ENCODE peak calls at places on chromosomes 2 and 18, in nine cellular contexts. One of them, this sample, is unnamed.

GRCh38 chr2:157497603-157498314 is 53.9 kb upstream of the CYTIP start:
- DNase-seq in NCI-H1417 treated with DMSO at 0.1 percent for 48 hours: no peak
- DNase-seq in right atrium auricular region: no peak
- DNase-seq in neural crest cell: no peak
- DNase-seq in BJ: no peak
- DNase-seq in stimulated activated CD4-positive, alpha-beta T cell treated with anti-CD3 and anti-CD28 coated beads, Interleukin-1b, Interleukin-23, amount 100 ng/mL, for 1 hour: no peak
- DNase-seq in stomach: no peak
- DNase-seq in fibroblast of the conjunctiva: peak; percentile 8
- DNase-seq in lung: no peak
- DNase-seq in this sample: peak; percentile 48

GRCh38 chr2:78718483-78718882 is 307.0 kb upstream of the REG3G start:
- DNase-seq in NCI-H1417 treated with DMSO at 0.1 percent for 48 hours: no peak
- DNase-seq in neural crest cell: no peak
- DNase-seq in fibroblast of the conjunctiva: no peak
- DNase-seq in stimulated activated CD4-positive, alpha-beta T cell treated with anti-CD3 and anti-CD28 coated beads, Interleukin-1b, Interleukin-23, amount 100 ng/mL, for 1 hour: no peak
- DNase-seq in BJ: no peak
- DNase-seq in right atrium auricular region: no peak
- DNase-seq in stomach: no peak
- DNase-seq in lung: no peak
- DNase-seq in this sample: no peak

GRCh38 chr2:134592380-134592779 is 126.4 kb downstream of the TMEM163 start:
- DNase-seq in BJ: no peak
- DNase-seq in stimulated activated CD4-positive, alpha-beta T cell treated with anti-CD3 and anti-CD28 coated beads, Interleukin-1b, Interleukin-23, amount 100 ng/mL, for 1 hour: no peak
- DNase-seq in NCI-H1417 treated with DMSO at 0.1 percent for 48 hours: no peak
- DNase-seq in lung: no peak
- DNase-seq in neural crest cell: no peak
- DNase-seq in stomach: no peak
- DNase-seq in right atrium auricular region: no peak
- DNase-seq in fibroblast of the conjunctiva: no peak
- DNase-seq in this sample: no peak

GRCh38 chr2:178072383-178073301 is at the start of gene PDE11A:
- DNase-seq in lung: peak; percentile 80
- DNase-seq in fibroblast of the conjunctiva: peak; percentile 24
- DNase-seq in neural crest cell: peak; percentile 64
- DNase-seq in right atrium auricular region: peak; percentile 72
- DNase-seq in stomach: peak; percentile 92
- DNase-seq in stimulated activated CD4-positive, alpha-beta T cell treated with anti-CD3 and anti-CD28 coated beads, Interleukin-1b, Interleukin-23, amount 100 ng/mL, for 1 hour: no peak
- DNase-seq in BJ: peak; percentile 40
- DNase-seq in NCI-H1417 treated with DMSO at 0.1 percent for 48 hours: peak; percentile 30
- DNase-seq in this sample: peak; percentile 73

GRCh38 chr2:125562924-125563323 is 1093.0 kb upstream of the GYPC start:
- DNase-seq in BJ: no peak
- DNase-seq in lung: no peak
- DNase-seq in right atrium auricular region: no peak
- DNase-seq in stomach: no peak
- DNase-seq in neural crest cell: no peak
- DNase-seq in fibroblast of the conjunctiva: no peak
- DNase-seq in NCI-H1417 treated with DMSO at 0.1 percent for 48 hours: no peak
- DNase-seq in stimulated activated CD4-positive, alpha-beta T cell treated with anti-CD3 and anti-CD28 coated beads, Interleukin-1b, Interleukin-23, amount 100 ng/mL, for 1 hour: no peak
- DNase-seq in this sample: no peak

GRCh38 chr2:67645280-67646255 is 248.4 kb downstream of the ETAA1 start:
- DNase-seq in fibroblast of the conjunctiva: no peak
- DNase-seq in neural crest cell: no peak
- DNase-seq in lung: no peak
- DNase-seq in NCI-H1417 treated with DMSO at 0.1 percent for 48 hours: no peak
- DNase-seq in BJ: no peak
- DNase-seq in stimulated activated CD4-positive, alpha-beta T cell treated with anti-CD3 and anti-CD28 coated beads, Interleukin-1b, Interleukin-23, amount 100 ng/mL, for 1 hour: no peak
- DNase-seq in stomach: no peak
- DNase-seq in right atrium auricular region: no peak
- DNase-seq in this sample: no peak

GRCh38 chr2:157894694-157895450 is 18.7 kb upstream of the ACVR1 start:
- DNase-seq in fibroblast of the conjunctiva: peak; percentile 43
- DNase-seq in stomach: no peak
- DNase-seq in BJ: peak; percentile 67
- DNase-seq in right atrium auricular region: no peak
- DNase-seq in lung: no peak
- DNase-seq in stimulated activated CD4-positive, alpha-beta T cell treated with anti-CD3 and anti-CD28 coated beads, Interleukin-1b, Interleukin-23, amount 100 ng/mL, for 1 hour: no peak
- DNase-seq in NCI-H1417 treated with DMSO at 0.1 percent for 48 hours: no peak
- DNase-seq in neural crest cell: no peak
- DNase-seq in this sample: peak; percentile 67

GRCh38 chr2:98771771-98772521 is 41.0 kb upstream of the MGAT4A start:
- DNase-seq in lung: no peak
- DNase-seq in fibroblast of the conjunctiva: no peak
- DNase-seq in BJ: no peak
- DNase-seq in NCI-H1417 treated with DMSO at 0.1 percent for 48 hours: no peak
- DNase-seq in right atrium auricular region: no peak
- DNase-seq in neural crest cell: no peak
- DNase-seq in stimulated activated CD4-positive, alpha-beta T cell treated with anti-CD3 and anti-CD28 coated beads, Interleukin-1b, Interleukin-23, amount 100 ng/mL, for 1 hour: no peak
- DNase-seq in stomach: no peak
- DNase-seq in this sample: peak; percentile 51

GRCh38 chr2:14401838-14402237 is 230.7 kb upstream of the LRATD1 start:
- DNase-seq in stomach: no peak
- DNase-seq in BJ: no peak
- DNase-seq in fibroblast of the conjunctiva: no peak
- DNase-seq in lung: no peak
- DNase-seq in neural crest cell: no peak
- DNase-seq in NCI-H1417 treated with DMSO at 0.1 percent for 48 hours: peak; percentile 100
- DNase-seq in stimulated activated CD4-positive, alpha-beta T cell treated with anti-CD3 and anti-CD28 coated beads, Interleukin-1b, Interleukin-23, amount 100 ng/mL, for 1 hour: no peak
- DNase-seq in right atrium auricular region: no peak
- DNase-seq in this sample: no peak

GRCh38 chr2:231710751-231711676 is 2.7 kb downstream of the PTMA start:
- DNase-seq in BJ: no peak
- DNase-seq in NCI-H1417 treated with DMSO at 0.1 percent for 48 hours: no peak
- DNase-seq in lung: peak; percentile 39
- DNase-seq in neural crest cell: no peak
- DNase-seq in fibroblast of the conjunctiva: no peak
- DNase-seq in stomach: peak; percentile 27
- DNase-seq in stimulated activated CD4-positive, alpha-beta T cell treated with anti-CD3 and anti-CD28 coated beads, Interleukin-1b, Interleukin-23, amount 100 ng/mL, for 1 hour: no peak
- DNase-seq in right atrium auricular region: no peak
- DNase-seq in this sample: peak; percentile 35

GRCh38 chr18:50694147-50694546 is 125.7 kb downstream of the MRO start:
- DNase-seq in fibroblast of the conjunctiva: no peak
- DNase-seq in BJ: no peak
- DNase-seq in stomach: no peak
- DNase-seq in lung: no peak
- DNase-seq in NCI-H1417 treated with DMSO at 0.1 percent for 48 hours: no peak
- DNase-seq in stimulated activated CD4-positive, alpha-beta T cell treated with anti-CD3 and anti-CD28 coated beads, Interleukin-1b, Interleukin-23, amount 100 ng/mL, for 1 hour: no peak
- DNase-seq in right atrium auricular region: no peak
- DNase-seq in neural crest cell: no peak
- DNase-seq in this sample: no peak

GRCh38 chr2:20050104-20050711 is 1.2 kb downstream of the LAPTM4A start:
- DNase-seq in BJ: no peak
- DNase-seq in stimulated activated CD4-positive, alpha-beta T cell treated with anti-CD3 and anti-CD28 coated beads, Interleukin-1b, Interleukin-23, amount 100 ng/mL, for 1 hour: no peak
- DNase-seq in lung: no peak
- DNase-seq in stomach: no peak
- DNase-seq in right atrium auricular region: no peak
- DNase-seq in neural crest cell: no peak
- DNase-seq in NCI-H1417 treated with DMSO at 0.1 percent for 48 hours: peak; percentile 13
- DNase-seq in fibroblast of the conjunctiva: peak; percentile 51
- DNase-seq in this sample: peak; percentile 68

GRCh38 chr18:59005266-59005665 is 134.4 kb upstream of the SEC11C start:
- DNase-seq in stimulated activated CD4-positive, alpha-beta T cell treated with anti-CD3 and anti-CD28 coated beads, Interleukin-1b, Interleukin-23, amount 100 ng/mL, for 1 hour: no peak
- DNase-seq in stomach: no peak
- DNase-seq in BJ: peak; percentile 59
- DNase-seq in lung: no peak
- DNase-seq in fibroblast of the conjunctiva: no peak
- DNase-seq in NCI-H1417 treated with DMSO at 0.1 percent for 48 hours: no peak
- DNase-seq in right atrium auricular region: peak; percentile 76
- DNase-seq in neural crest cell: no peak
- DNase-seq in this sample: peak; percentile 45

GRCh38 chr2:102190425-102191107 is 3.7 kb downstream of the IL1RL2 start:
- DNase-seq in stomach: no peak
- DNase-seq in neural crest cell: no peak
- DNase-seq in fibroblast of the conjunctiva: no peak
- DNase-seq in BJ: no peak
- DNase-seq in right atrium auricular region: no peak
- DNase-seq in stimulated activated CD4-positive, alpha-beta T cell treated with anti-CD3 and anti-CD28 coated beads, Interleukin-1b, Interleukin-23, amount 100 ng/mL, for 1 hour: no peak
- DNase-seq in lung: no peak
- DNase-seq in NCI-H1417 treated with DMSO at 0.1 percent for 48 hours: no peak
- DNase-seq in this sample: no peak

GRCh38 chr2:144544053-144544452 is 24.1 kb upstream of the ZEB2 start:
- DNase-seq in fibroblast of the conjunctiva: no peak
- DNase-seq in stimulated activated CD4-positive, alpha-beta T cell treated with anti-CD3 and anti-CD28 coated beads, Interleukin-1b, Interleukin-23, amount 100 ng/mL, for 1 hour: no peak
- DNase-seq in lung: no peak
- DNase-seq in BJ: no peak
- DNase-seq in NCI-H1417 treated with DMSO at 0.1 percent for 48 hours: no peak
- DNase-seq in stomach: no peak
- DNase-seq in neural crest cell: no peak
- DNase-seq in right atrium auricular region: no peak
- DNase-seq in this sample: no peak

GRCh38 chr2:74147729-74148456 is at the start of gene BOLA3:
- DNase-seq in right atrium auricular region: peak; percentile 80
- DNase-seq in stomach: peak; percentile 86
- DNase-seq in neural crest cell: peak; percentile 85
- DNase-seq in fibroblast of the conjunctiva: peak; percentile 57
- DNase-seq in NCI-H1417 treated with DMSO at 0.1 percent for 48 hours: peak; percentile 65
- DNase-seq in BJ: no peak
- DNase-seq in stimulated activated CD4-positive, alpha-beta T cell treated with anti-CD3 and anti-CD28 coated beads, Interleukin-1b, Interleukin-23, amount 100 ng/mL, for 1 hour: peak; percentile 67
- DNase-seq in lung: peak; percentile 86
- DNase-seq in this sample: peak; percentile 76

GRCh38 chr2:159612255-159612901 is 4.0 kb downstream of the BAZ2B start:
- DNase-seq in fibroblast of the conjunctiva: no peak
- DNase-seq in neural crest cell: no peak
- DNase-seq in lung: no peak
- DNase-seq in stomach: no peak
- DNase-seq in BJ: no peak
- DNase-seq in NCI-H1417 treated with DMSO at 0.1 percent for 48 hours: no peak
- DNase-seq in right atrium auricular region: no peak
- DNase-seq in stimulated activated CD4-positive, alpha-beta T cell treated with anti-CD3 and anti-CD28 coated beads, Interleukin-1b, Interleukin-23, amount 100 ng/mL, for 1 hour: no peak
- DNase-seq in this sample: no peak

GRCh38 chr2:111618953-111619902 is 264.8 kb downstream of the ANAPC1 start:
- DNase-seq in NCI-H1417 treated with DMSO at 0.1 percent for 48 hours: no peak
- DNase-seq in fibroblast of the conjunctiva: no peak
- DNase-seq in right atrium auricular region: no peak
- DNase-seq in BJ: no peak
- DNase-seq in stimulated activated CD4-positive, alpha-beta T cell treated with anti-CD3 and anti-CD28 coated beads, Interleukin-1b, Interleukin-23, amount 100 ng/mL, for 1 hour: no peak
- DNase-seq in neural crest cell: no peak
- DNase-seq in lung: no peak
- DNase-seq in stomach: no peak
- DNase-seq in this sample: no peak

GRCh38 chr2:145744541-145745386 is 1224.8 kb upstream of the ZEB2 start:
- DNase-seq in neural crest cell: no peak
- DNase-seq in stomach: no peak
- DNase-seq in BJ: peak; percentile 48
- DNase-seq in lung: no peak
- DNase-seq in NCI-H1417 treated with DMSO at 0.1 percent for 48 hours: no peak
- DNase-seq in right atrium auricular region: no peak
- DNase-seq in fibroblast of the conjunctiva: no peak
- DNase-seq in stimulated activated CD4-positive, alpha-beta T cell treated with anti-CD3 and anti-CD28 coated beads, Interleukin-1b, Interleukin-23, amount 100 ng/mL, for 1 hour: no peak
- DNase-seq in this sample: peak; percentile 95

GRCh38 chr2:126399001-126399400 is 257.0 kb upstream of the GYPC start:
- DNase-seq in stomach: no peak
- DNase-seq in BJ: no peak
- DNase-seq in fibroblast of the conjunctiva: no peak
- DNase-seq in lung: no peak
- DNase-seq in neural crest cell: no peak
- DNase-seq in NCI-H1417 treated with DMSO at 0.1 percent for 48 hours: no peak
- DNase-seq in stimulated activated CD4-positive, alpha-beta T cell treated with anti-CD3 and anti-CD28 coated beads, Interleukin-1b, Interleukin-23, amount 100 ng/mL, for 1 hour: no peak
- DNase-seq in right atrium auricular region: no peak
- DNase-seq in this sample: no peak

GRCh38 chr2:204901591-204901990 is 356.3 kb downstream of the PARD3B start:
- DNase-seq in fibroblast of the conjunctiva: no peak
- DNase-seq in neural crest cell: no peak
- DNase-seq in NCI-H1417 treated with DMSO at 0.1 percent for 48 hours: no peak
- DNase-seq in right atrium auricular region: no peak
- DNase-seq in stimulated activated CD4-positive, alpha-beta T cell treated with anti-CD3 and anti-CD28 coated beads, Interleukin-1b, Interleukin-23, amount 100 ng/mL, for 1 hour: no peak
- DNase-seq in BJ: no peak
- DNase-seq in lung: no peak
- DNase-seq in stomach: no peak
- DNase-seq in this sample: no peak

This sample was measured in astrocyte of the spinal cord.